ENCODE peak calls at places on chromosomes 5 and 9, in five cellular contexts. X, P, Z, R and J are unnamed samples.

GRCh38 chr9:109297899-109298298 is 23.0 kb downstream of the EPB41L4B start:
- DNase-seq in X (no peak), P (no peak), Z (no peak), R (no peak), J (no peak)

GRCh38 chr9:123329329-123329955 is 26.6 kb upstream of the CRB2 start:
- DNase-seq in X (no peak), P (no peak), Z (no peak), R (no peak), J (no peak)

GRCh38 chr5:123209163-123210013 is 120.3 kb downstream of the PRDM6 start:
- DNase-seq in X (no peak), P (no peak), Z (no peak), R (no peak), J (no peak)

GRCh38 chr5:29389993-29390392 is 1803.5 kb upstream of the CDH6 start:
- DNase-seq in X (no peak), P (no peak), Z (no peak), R (no peak), J (no peak)

GRCh38 chr5:93503598-93504067 is 77.4 kb downstream of the NR2F1-AS1 start:
- DNase-seq in X (no peak), P (no peak), Z (no peak), R (no peak), J (no peak)

GRCh38 chr9:113687680-113688371 is 188.3 kb upstream of the ZNF618 start:
- DNase-seq in X (no peak), P (no peak), Z (no peak), R (no peak), J (no peak)

GRCh38 chr5:167790462-167791260 is 500.8 kb upstream of the WWC1 start:
- DNase-seq in X (no peak), P (no peak), Z (no peak), R (no peak), J (no peak)

GRCh38 chr5:159503236-159503635 is 172.9 kb upstream of the IL12B start:
- DNase-seq in X (no peak), P (no peak), Z (no peak), R (no peak), J (no peak)

GRCh38 chr5:138963763-138964371 is 88.7 kb upstream of the LRRTM2 start:
- DNase-seq in X (no peak), P (peak), Z (no peak), R (no peak), J (no peak)

GRCh38 chr5:151619812-151620462 is 28.8 kb upstream of the FAT2 start:
- DNase-seq in X (no peak), P (no peak), Z (no peak), R (peak), J (no peak)

GRCh38 chr5:150573867-150574817 is 66.2 kb downstream of the NDST1 start:
- DNase-seq in X (no peak), P (no peak), Z (no peak), R (peak), J (no peak)

GRCh38 chr9:10704720-10705119 is 91.9 kb upstream of the PTPRD start:
- DNase-seq in X (no peak), P (no peak), Z (no peak), R (no peak), J (no peak)

GRCh38 chr5:138789771-138790242 is 36.6 kb downstream of the CTNNA1 start:
- DNase-seq in X (no peak), P (no peak), Z (no peak), R (no peak), J (no peak)

GRCh38 chr5:180296778-180297177 is 4.9 kb upstream of the MAPK9 start:
- DNase-seq in X (no peak), P (no peak), Z (no peak), R (no peak), J (no peak)

GRCh38 chr5:107513337-107514125 is 157.2 kb downstream of the EFNA5 start:
- DNase-seq in X (no peak), P (no peak), Z (no peak), R (no peak), J (no peak)

GRCh38 chr9:16230731-16231130 is 639.7 kb downstream of the BNC2 start:
- DNase-seq in X (no peak), P (no peak), Z (no peak), R (no peak), J (no peak)

GRCh38 chr5:35316611-35317307 is 86.5 kb upstream of the PRLR start:
- DNase-seq in X (no peak), P (no peak), Z (no peak), R (no peak), J (no peak)

GRCh38 chr5:167802755-167803431 is 488.6 kb upstream of the WWC1 start:
- DNase-seq in X (no peak), P (no peak), Z (no peak), R (no peak), J (no peak)

GRCh38 chr9:129289131-129289731 is 111.2 kb upstream of the IER5L start:
- DNase-seq in X (no peak), P (no peak), Z (no peak), R (peak), J (no peak)

GRCh38 chr5:126527892-126528291 is 67.1 kb downstream of the ALDH7A1 start:
- DNase-seq in X (no peak), P (no peak), Z (no peak), R (no peak), J (no peak)

GRCh38 chr9:127568971-127569818 is 42.9 kb upstream of the STXBP1 start:
- DNase-seq in X (no peak), P (peak), Z (peak), R (peak), J (peak)

GRCh38 chr9:93952784-93953491 is 2.2 kb downstream of the BARX1 start:
- DNase-seq in X (no peak), P (no peak), Z (no peak), R (no peak), J (no peak)

GRCh38 chr5:1253456-1254105 is 28.4 kb downstream of the SLC6A18 start:
- DNase-seq in X (no peak), P (no peak), Z (no peak), R (no peak), J (no peak)

GRCh38 chr5:173582198-173583092 is 34.0 kb downstream of the BOD1 start:
- DNase-seq in X (no peak), P (no peak), Z (no peak), R (no peak), J (no peak)

GRCh38 chr9:92749071-92749933 is 15.3 kb downstream of the BICD2 start:
- DNase-seq in X (no peak), P (no peak), Z (no peak), R (no peak), J (no peak)

GRCh38 chr9:106587021-106587420 is 275.9 kb upstream of the ZNF462 start:
- DNase-seq in X (no peak), P (no peak), Z (no peak), R (no peak), J (no peak)

GRCh38 chr5:163094492-163095180 is 342.8 kb upstream of the CCNG1 start:
- DNase-seq in X (no peak), P (no peak), Z (no peak), R (no peak), J (no peak)

GRCh38 chr5:51027276-51027675 is 356.0 kb upstream of the ISL1 start:
- DNase-seq in X (no peak), P (no peak), Z (no peak), R (no peak), J (no peak)

GRCh38 chr9:134066923-134067851 is 639 bp downstream of the BRD3 start:
- DNase-seq in X (no peak), P (peak), Z (peak), R (peak), J (peak)

GRCh38 chr5:149618581-149619248 is 37.4 kb downstream of the ARHGEF37 start:
- DNase-seq in X (no peak), P (peak), Z (no peak), R (peak), J (no peak)

GRCh38 chr5:158832736-158833135 is 267.0 kb downstream of the EBF1 start:
- DNase-seq in X (no peak), P (no peak), Z (no peak), R (no peak), J (no peak)

GRCh38 chr5:175688352-175689146 is 30.7 kb downstream of the HRH2 start:
- DNase-seq in X (no peak), P (no peak), Z (no peak), R (no peak), J (no peak)

GRCh38 chr5:81965510-81965909 is 6.3 kb upstream of the ATG10 start:
- DNase-seq in X (no peak), P (no peak), Z (no peak), R (no peak), J (no peak)

GRCh38 chr9:128558431-128559310 is 6.3 kb downstream of the SPTAN1 start:
- DNase-seq in X (peak), P (peak), Z (peak), R (peak), J (peak)

GRCh38 chr5:59758566-59758965 is 135.0 kb downstream of the PDE4D start:
- DNase-seq in X (no peak), P (no peak), Z (no peak), R (no peak), J (no peak)

GRCh38 chr5:137085206-137085605 is 413.9 kb downstream of the SPOCK1 start:
- DNase-seq in X (no peak), P (no peak), Z (no peak), R (no peak), J (no peak)

GRCh38 chr5:128498844-128499455 is 39.1 kb downstream of the FBN2 start:
- DNase-seq in X (no peak), P (no peak), Z (no peak), R (no peak), J (no peak)

GRCh38 chr5:78809444-78809843 is 160.9 kb upstream of the LHFPL2 start:
- DNase-seq in X (no peak), P (no peak), Z (no peak), R (no peak), J (no peak)

GRCh38 chr9:85541876-85542275 is 199.9 kb downstream of the AGTPBP1 start:
- DNase-seq in X (no peak), P (no peak), Z (no peak), R (no peak), J (no peak)